ENCODE peak calls at places on chromosomes 11 and 22, in six cellular contexts. One of them, this sample, is unnamed.

GRCh38 chr11:93736129-93736528 is 5.2 kb downstream of the TAF1D start:
- DNase-seq in HTR-8/SVneo: no peak
- DNase-seq in RPMI7951: no peak
- DNase-seq in stomach: no peak
- DNase-seq in activated T-helper 1 cell treated with anti-CD3 and anti-CD28 coated beads, Interleukin-12 subunit alpha, Interleukin-12 subunit beta, Interleukin-2, Interleukin-4 antibody, amounts not matched to agents 30 ng/mL and 10 ng/mL and 1 ng/mL, durations not matched to agents 14 hours and 24 hours and 36 hours: no peak
- DNase-seq in stimulated activated CD4-positive, alpha-beta T cell treated with anti-CD3 and anti-CD28 coated beads, Interleukin-2, amount 100 ng/mL, for 24 hours: no peak
- DNase-seq in this sample: no peak

GRCh38 chr22:43493297-43493696 is 81.5 kb downstream of the MPPED1 start:
- DNase-seq in HTR-8/SVneo: no peak
- DNase-seq in stomach: no peak
- DNase-seq in stimulated activated CD4-positive, alpha-beta T cell treated with anti-CD3 and anti-CD28 coated beads, Interleukin-2, amount 100 ng/mL, for 24 hours: no peak
- DNase-seq in activated T-helper 1 cell treated with anti-CD3 and anti-CD28 coated beads, Interleukin-12 subunit alpha, Interleukin-12 subunit beta, Interleukin-2, Interleukin-4 antibody, amounts not matched to agents 30 ng/mL and 10 ng/mL and 1 ng/mL, durations not matched to agents 14 hours and 24 hours and 36 hours: no peak
- DNase-seq in RPMI7951: no peak
- DNase-seq in this sample: no peak

GRCh38 chr11:63802637-63803414 is 10.4 kb upstream of the SPINDOC start:
- DNase-seq in stimulated activated CD4-positive, alpha-beta T cell treated with anti-CD3 and anti-CD28 coated beads, Interleukin-2, amount 100 ng/mL, for 24 hours: no peak
- DNase-seq in RPMI7951: peak; percentile 55
- DNase-seq in activated T-helper 1 cell treated with anti-CD3 and anti-CD28 coated beads, Interleukin-12 subunit alpha, Interleukin-12 subunit beta, Interleukin-2, Interleukin-4 antibody, amounts not matched to agents 30 ng/mL and 10 ng/mL and 1 ng/mL, durations not matched to agents 14 hours and 24 hours and 36 hours: no peak
- DNase-seq in stomach: no peak
- DNase-seq in HTR-8/SVneo: peak; percentile 44
- DNase-seq in this sample: peak; percentile 68

GRCh38 chr11:38046571-38047135 is 1448.6 kb upstream of the RAG2 start:
- DNase-seq in stomach: no peak
- DNase-seq in HTR-8/SVneo: no peak
- DNase-seq in RPMI7951: no peak
- DNase-seq in stimulated activated CD4-positive, alpha-beta T cell treated with anti-CD3 and anti-CD28 coated beads, Interleukin-2, amount 100 ng/mL, for 24 hours: no peak
- DNase-seq in activated T-helper 1 cell treated with anti-CD3 and anti-CD28 coated beads, Interleukin-12 subunit alpha, Interleukin-12 subunit beta, Interleukin-2, Interleukin-4 antibody, amounts not matched to agents 30 ng/mL and 10 ng/mL and 1 ng/mL, durations not matched to agents 14 hours and 24 hours and 36 hours: no peak
- DNase-seq in this sample: no peak

GRCh38 chr11:61273151-61274078 is 21.7 kb downstream of the VWCE start:
- DNase-seq in HTR-8/SVneo: no peak
- DNase-seq in stimulated activated CD4-positive, alpha-beta T cell treated with anti-CD3 and anti-CD28 coated beads, Interleukin-2, amount 100 ng/mL, for 24 hours: no peak
- DNase-seq in stomach: peak; percentile 71
- DNase-seq in activated T-helper 1 cell treated with anti-CD3 and anti-CD28 coated beads, Interleukin-12 subunit alpha, Interleukin-12 subunit beta, Interleukin-2, Interleukin-4 antibody, amounts not matched to agents 30 ng/mL and 10 ng/mL and 1 ng/mL, durations not matched to agents 14 hours and 24 hours and 36 hours: no peak
- DNase-seq in RPMI7951: no peak
- DNase-seq in this sample: no peak

GRCh38 chr11:93921695-93922468 is 71.5 kb upstream of the VSTM5 start:
- DNase-seq in activated T-helper 1 cell treated with anti-CD3 and anti-CD28 coated beads, Interleukin-12 subunit alpha, Interleukin-12 subunit beta, Interleukin-2, Interleukin-4 antibody, amounts not matched to agents 30 ng/mL and 10 ng/mL and 1 ng/mL, durations not matched to agents 14 hours and 24 hours and 36 hours: peak; percentile 7
- DNase-seq in stomach: peak; percentile 48
- DNase-seq in stimulated activated CD4-positive, alpha-beta T cell treated with anti-CD3 and anti-CD28 coated beads, Interleukin-2, amount 100 ng/mL, for 24 hours: no peak
- DNase-seq in RPMI7951: peak; percentile 75
- DNase-seq in HTR-8/SVneo: peak; percentile 60
- DNase-seq in this sample: peak; percentile 55

GRCh38 chr11:128291835-128292234 is 295.5 kb downstream of the ETS1 start:
- DNase-seq in activated T-helper 1 cell treated with anti-CD3 and anti-CD28 coated beads, Interleukin-12 subunit alpha, Interleukin-12 subunit beta, Interleukin-2, Interleukin-4 antibody, amounts not matched to agents 30 ng/mL and 10 ng/mL and 1 ng/mL, durations not matched to agents 14 hours and 24 hours and 36 hours: peak; percentile 42
- DNase-seq in stimulated activated CD4-positive, alpha-beta T cell treated with anti-CD3 and anti-CD28 coated beads, Interleukin-2, amount 100 ng/mL, for 24 hours: peak; percentile 65
- DNase-seq in HTR-8/SVneo: no peak
- DNase-seq in RPMI7951: no peak
- DNase-seq in stomach: peak; percentile 55
- DNase-seq in this sample: no peak

GRCh38 chr22:46762238-46763050 is at the start of gene TBC1D22A:
- DNase-seq in stimulated activated CD4-positive, alpha-beta T cell treated with anti-CD3 and anti-CD28 coated beads, Interleukin-2, amount 100 ng/mL, for 24 hours: peak; percentile 96
- DNase-seq in stomach: peak; percentile 96
- DNase-seq in RPMI7951: peak; percentile 91
- DNase-seq in activated T-helper 1 cell treated with anti-CD3 and anti-CD28 coated beads, Interleukin-12 subunit alpha, Interleukin-12 subunit beta, Interleukin-2, Interleukin-4 antibody, amounts not matched to agents 30 ng/mL and 10 ng/mL and 1 ng/mL, durations not matched to agents 14 hours and 24 hours and 36 hours: peak; percentile 91
- DNase-seq in HTR-8/SVneo: peak; percentile 93
- DNase-seq in this sample: peak; percentile 96

GRCh38 chr11:73585834-73586575 is 11.9 kb downstream of the FAM168A start:
- DNase-seq in RPMI7951: peak; percentile 4
- DNase-seq in stomach: no peak
- DNase-seq in activated T-helper 1 cell treated with anti-CD3 and anti-CD28 coated beads, Interleukin-12 subunit alpha, Interleukin-12 subunit beta, Interleukin-2, Interleukin-4 antibody, amounts not matched to agents 30 ng/mL and 10 ng/mL and 1 ng/mL, durations not matched to agents 14 hours and 24 hours and 36 hours: no peak
- DNase-seq in HTR-8/SVneo: no peak
- DNase-seq in stimulated activated CD4-positive, alpha-beta T cell treated with anti-CD3 and anti-CD28 coated beads, Interleukin-2, amount 100 ng/mL, for 24 hours: no peak
- DNase-seq in this sample: peak; percentile 48

GRCh38 chr11:19164230-19164855 is 37.4 kb downstream of the CSRP3 start:
- DNase-seq in stimulated activated CD4-positive, alpha-beta T cell treated with anti-CD3 and anti-CD28 coated beads, Interleukin-2, amount 100 ng/mL, for 24 hours: no peak
- DNase-seq in HTR-8/SVneo: no peak
- DNase-seq in stomach: no peak
- DNase-seq in RPMI7951: no peak
- DNase-seq in activated T-helper 1 cell treated with anti-CD3 and anti-CD28 coated beads, Interleukin-12 subunit alpha, Interleukin-12 subunit beta, Interleukin-2, Interleukin-4 antibody, amounts not matched to agents 30 ng/mL and 10 ng/mL and 1 ng/mL, durations not matched to agents 14 hours and 24 hours and 36 hours: no peak
- DNase-seq in this sample: no peak

GRCh38 chr22:42814616-42815015 is 42.5 kb downstream of the ARFGAP3 start:
- DNase-seq in HTR-8/SVneo: no peak
- DNase-seq in stomach: no peak
- DNase-seq in activated T-helper 1 cell treated with anti-CD3 and anti-CD28 coated beads, Interleukin-12 subunit alpha, Interleukin-12 subunit beta, Interleukin-2, Interleukin-4 antibody, amounts not matched to agents 30 ng/mL and 10 ng/mL and 1 ng/mL, durations not matched to agents 14 hours and 24 hours and 36 hours: no peak
- DNase-seq in RPMI7951: no peak
- DNase-seq in stimulated activated CD4-positive, alpha-beta T cell treated with anti-CD3 and anti-CD28 coated beads, Interleukin-2, amount 100 ng/mL, for 24 hours: no peak
- DNase-seq in this sample: no peak

GRCh38 chr11:61701298-61701993 is 21.3 kb downstream of the DAGLA start:
- DNase-seq in RPMI7951: no peak
- DNase-seq in HTR-8/SVneo: no peak
- DNase-seq in activated T-helper 1 cell treated with anti-CD3 and anti-CD28 coated beads, Interleukin-12 subunit alpha, Interleukin-12 subunit beta, Interleukin-2, Interleukin-4 antibody, amounts not matched to agents 30 ng/mL and 10 ng/mL and 1 ng/mL, durations not matched to agents 14 hours and 24 hours and 36 hours: no peak
- DNase-seq in stimulated activated CD4-positive, alpha-beta T cell treated with anti-CD3 and anti-CD28 coated beads, Interleukin-2, amount 100 ng/mL, for 24 hours: no peak
- DNase-seq in stomach: no peak
- DNase-seq in this sample: peak; percentile 38

GRCh38 chr11:88631497-88631896 is 294.0 kb upstream of the CTSC start:
- DNase-seq in stomach: no peak
- DNase-seq in stimulated activated CD4-positive, alpha-beta T cell treated with anti-CD3 and anti-CD28 coated beads, Interleukin-2, amount 100 ng/mL, for 24 hours: no peak
- DNase-seq in activated T-helper 1 cell treated with anti-CD3 and anti-CD28 coated beads, Interleukin-12 subunit alpha, Interleukin-12 subunit beta, Interleukin-2, Interleukin-4 antibody, amounts not matched to agents 30 ng/mL and 10 ng/mL and 1 ng/mL, durations not matched to agents 14 hours and 24 hours and 36 hours: no peak
- DNase-seq in RPMI7951: no peak
- DNase-seq in HTR-8/SVneo: no peak
- DNase-seq in this sample: peak; percentile 12

GRCh38 chr11:72229925-72230763 is 5.6 kb downstream of the INPPL1 start:
- DNase-seq in activated T-helper 1 cell treated with anti-CD3 and anti-CD28 coated beads, Interleukin-12 subunit alpha, Interleukin-12 subunit beta, Interleukin-2, Interleukin-4 antibody, amounts not matched to agents 30 ng/mL and 10 ng/mL and 1 ng/mL, durations not matched to agents 14 hours and 24 hours and 36 hours: no peak
- DNase-seq in stimulated activated CD4-positive, alpha-beta T cell treated with anti-CD3 and anti-CD28 coated beads, Interleukin-2, amount 100 ng/mL, for 24 hours: no peak
- DNase-seq in HTR-8/SVneo: no peak
- DNase-seq in RPMI7951: no peak
- DNase-seq in stomach: peak; percentile 21
- DNase-seq in this sample: no peak

GRCh38 chr11:126415128-126415527 is 59.6 kb downstream of the ST3GAL4 start:
- DNase-seq in stimulated activated CD4-positive, alpha-beta T cell treated with anti-CD3 and anti-CD28 coated beads, Interleukin-2, amount 100 ng/mL, for 24 hours: no peak
- DNase-seq in stomach: peak; percentile 60
- DNase-seq in RPMI7951: peak; percentile 53
- DNase-seq in HTR-8/SVneo: no peak
- DNase-seq in activated T-helper 1 cell treated with anti-CD3 and anti-CD28 coated beads, Interleukin-12 subunit alpha, Interleukin-12 subunit beta, Interleukin-2, Interleukin-4 antibody, amounts not matched to agents 30 ng/mL and 10 ng/mL and 1 ng/mL, durations not matched to agents 14 hours and 24 hours and 36 hours: no peak
- DNase-seq in this sample: no peak

GRCh38 chr11:62881579-62882427 is 1.1 kb downstream of the SLC3A2 start:
- DNase-seq in stomach: peak; percentile 94
- DNase-seq in stimulated activated CD4-positive, alpha-beta T cell treated with anti-CD3 and anti-CD28 coated beads, Interleukin-2, amount 100 ng/mL, for 24 hours: peak; percentile 94
- DNase-seq in RPMI7951: peak; percentile 96
- DNase-seq in HTR-8/SVneo: peak; percentile 93
- DNase-seq in activated T-helper 1 cell treated with anti-CD3 and anti-CD28 coated beads, Interleukin-12 subunit alpha, Interleukin-12 subunit beta, Interleukin-2, Interleukin-4 antibody, amounts not matched to agents 30 ng/mL and 10 ng/mL and 1 ng/mL, durations not matched to agents 14 hours and 24 hours and 36 hours: peak; percentile 92
- DNase-seq in this sample: peak; percentile 97

GRCh38 chr11:119051440-119052162 is 5.4 kb downstream of the HYOU1 start:
- DNase-seq in stimulated activated CD4-positive, alpha-beta T cell treated with anti-CD3 and anti-CD28 coated beads, Interleukin-2, amount 100 ng/mL, for 24 hours: no peak
- DNase-seq in activated T-helper 1 cell treated with anti-CD3 and anti-CD28 coated beads, Interleukin-12 subunit alpha, Interleukin-12 subunit beta, Interleukin-2, Interleukin-4 antibody, amounts not matched to agents 30 ng/mL and 10 ng/mL and 1 ng/mL, durations not matched to agents 14 hours and 24 hours and 36 hours: no peak
- DNase-seq in RPMI7951: no peak
- DNase-seq in HTR-8/SVneo: no peak
- DNase-seq in stomach: no peak
- DNase-seq in this sample: no peak

GRCh38 chr11:78290293-78291176 is 101.8 kb downstream of the USP35 start:
- DNase-seq in RPMI7951: peak; percentile 33
- DNase-seq in activated T-helper 1 cell treated with anti-CD3 and anti-CD28 coated beads, Interleukin-12 subunit alpha, Interleukin-12 subunit beta, Interleukin-2, Interleukin-4 antibody, amounts not matched to agents 30 ng/mL and 10 ng/mL and 1 ng/mL, durations not matched to agents 14 hours and 24 hours and 36 hours: peak; percentile 54
- DNase-seq in stomach: peak; percentile 28
- DNase-seq in HTR-8/SVneo: peak; percentile 32
- DNase-seq in stimulated activated CD4-positive, alpha-beta T cell treated with anti-CD3 and anti-CD28 coated beads, Interleukin-2, amount 100 ng/mL, for 24 hours: no peak
- DNase-seq in this sample: peak; percentile 5

GRCh38 chr11:108324587-108324986 is 101.7 kb downstream of the ATM start:
- DNase-seq in HTR-8/SVneo: peak; percentile 9
- DNase-seq in activated T-helper 1 cell treated with anti-CD3 and anti-CD28 coated beads, Interleukin-12 subunit alpha, Interleukin-12 subunit beta, Interleukin-2, Interleukin-4 antibody, amounts not matched to agents 30 ng/mL and 10 ng/mL and 1 ng/mL, durations not matched to agents 14 hours and 24 hours and 36 hours: no peak
- DNase-seq in RPMI7951: no peak
- DNase-seq in stomach: no peak
- DNase-seq in stimulated activated CD4-positive, alpha-beta T cell treated with anti-CD3 and anti-CD28 coated beads, Interleukin-2, amount 100 ng/mL, for 24 hours: no peak
- DNase-seq in this sample: peak; percentile 5